ENCODE peak calls at places on chromosomes 2 and 18, in four cellular contexts. C is colonic mucosa; P is CD8-positive, alpha-beta T cell; Y is foreskin fibroblast. E is an unnamed sample.
A peak's percentile ranks its signal among the peaks of the same experiment; 100 is the strongest.

GRCh38 chr2:214881647-214882205 is 72.2 kb upstream of the BARD1 start:
- DNase-seq in C (no peak), P (no peak), Y (no peak), E (peak; percentile 14)

GRCh38 chr2:42895796-42896145 is 103.4 kb upstream of the HAAO start:
- DNase-seq in C (no peak), P (no peak), Y (no peak), E (no peak)

GRCh38 chr2:241892299-241893137 is 23.0 kb downstream of the RTP5 start:
- DNase-seq in C (no peak), P (no peak), Y (peak; percentile 68), E (peak; percentile 52)

GRCh38 chr18:27778441-27778840 is 398.5 kb downstream of the CDH2 start:
- DNase-seq in C (no peak), P (no peak), Y (peak; percentile 0), E (no peak)

GRCh38 chr2:240395896-240396622 is 39.4 kb upstream of the GPC1 start:
- DNase-seq in C (no peak), P (no peak), Y (no peak), E (no peak)

GRCh38 chr18:51235011-51235789 is 37.7 kb upstream of the MEX3C start:
- DNase-seq in C (no peak), P (no peak), Y (no peak), E (no peak)

GRCh38 chr18:48975817-48976649 is 25.3 kb upstream of the SMAD7 start:
- DNase-seq in C (peak; percentile 70), P (peak; percentile 28), Y (no peak), E (no peak)

GRCh38 chr2:189570565-189570964 is 10.0 kb downstream of the SLC40A1 start:
- DNase-seq in C (no peak), P (no peak), Y (no peak), E (peak; percentile 67)

GRCh38 chr2:158967731-158968395 is 577 bp upstream of the TANC1 start:
- DNase-seq in C (peak; percentile 63), P (no peak), Y (peak; percentile 68), E (no peak)

GRCh38 chr2:234677758-234678538 is 181.1 kb upstream of the ARL4C start:
- DNase-seq in C (no peak), P (no peak), Y (peak; percentile 59), E (no peak)

GRCh38 chr18:811192-812122 is 585 bp downstream of the YES1 start:
- DNase-seq in C (peak; percentile 65), P (peak; percentile 11), Y (no peak), E (no peak)

GRCh38 chr2:98524168-98524567 is 79.5 kb downstream of the INPP4A start:
- DNase-seq in C (no peak), P (no peak), Y (no peak), E (no peak)

GRCh38 chr2:233426619-233427342 is 72.5 kb downstream of the DGKD start:
- DNase-seq in C (no peak), P (no peak), Y (peak; percentile 97), E (peak; percentile 93)

GRCh38 chr18:48843596-48843995 is 107.2 kb downstream of the SMAD7 start:
- DNase-seq in C (no peak), P (no peak), Y (no peak), E (no peak)

GRCh38 chr2:70132244-70133126 is 45.2 kb downstream of the PCBP1 start:
- DNase-seq in C (peak; percentile 52), P (no peak), Y (peak; percentile 51), E (no peak)
- H3K4me3 ChIP-seq in C (peak overlapping the region; percentile 21), P (peak overlapping the region; percentile 29), Y (peak overlapping the region; percentile 31), E (peak overlapping the region; percentile 22)

GRCh38 chr2:219630770-219631405 is 3.5 kb downstream of the SLC4A3 start:
- DNase-seq in C (no peak), P (no peak), Y (no peak), E (no peak)
- H3K4me3 ChIP-seq in C (no peak overlapping the region), P (no peak overlapping the region), Y (no peak overlapping the region), E (no peak overlapping the region)

GRCh38 chr2:23427350-23427749 is 42.4 kb downstream of the KLHL29 start:
- DNase-seq in C (no peak), P (no peak), Y (no peak), E (no peak)
- H3K4me3 ChIP-seq in C (no peak overlapping the region), P (no peak overlapping the region), Y (no peak overlapping the region), E (no peak overlapping the region)

GRCh38 chr2:139409212-139409611 is 629.0 kb upstream of the NXPH2 start:
- DNase-seq in C (no peak), P (no peak), Y (no peak), E (no peak)

GRCh38 chr2:139411236-139411635 is 631.0 kb upstream of the NXPH2 start:
- DNase-seq in C (no peak), P (no peak), Y (no peak), E (no peak)
- H3K4me3 ChIP-seq in C (no peak overlapping the region), P (no peak overlapping the region), Y (no peak overlapping the region), E (no peak overlapping the region)